ENCODE peak calls at places on chromosomes 12 and 14, in seven cellular contexts. R is BE2C, I is A549, B is brain microvascular endothelial cell, J is heart left ventricle, L is right atrium auricular region, V is IMR-90. Z is an unnamed sample.

GRCh38 chr12:54475542-54475941 is 2.1 kb upstream of the GTSF1 start:
- DNase-seq in R (no peak), I (no peak), B (no peak), J (no peak), L (no peak), V (no peak), Z (peak; percentile 37)

GRCh38 chr12:112218150-112218549 is 92.8 kb downstream of the TRAFD1 start:
- DNase-seq in R (no peak), I (no peak), B (no peak), J (no peak), L (no peak), V (peak; percentile 24), Z (peak; percentile 48)

GRCh38 chr14:57199911-57200310 is 68.8 kb downstream of the EXOC5 start:
- DNase-seq in R (no peak), I (no peak), B (peak; percentile 53), J (no peak), L (no peak), V (peak; percentile 79), Z (peak; percentile 54)

GRCh38 chr12:68790081-68790951 is 17.7 kb upstream of the MDM2 start:
- DNase-seq in R (no peak), I (no peak), B (no peak), J (no peak), L (no peak), V (no peak), Z (no peak)

GRCh38 chr12:4114986-4115385 is 158.6 kb upstream of the CCND2 start:
- DNase-seq in R (no peak), I (no peak), B (no peak), J (no peak), L (no peak), V (no peak), Z (no peak)

GRCh38 chr14:33457617-33458016 is 493.3 kb downstream of the EGLN3 start:
- DNase-seq in R (no peak), I (no peak), B (no peak), J (no peak), L (no peak), V (no peak), Z (no peak)

GRCh38 chr14:102086346-102086971 is 385 bp downstream of the HSP90AA1 start:
- DNase-seq in R (peak; percentile 42), I (no peak), B (peak; percentile 22), J (no peak), L (no peak), V (peak; percentile 68), Z (peak; percentile 63)

GRCh38 chr12:103901518-103902173 is 28.6 kb upstream of the HSP90B1 start:
- DNase-seq in R (no peak), I (no peak), B (no peak), J (no peak), L (no peak), V (no peak), Z (no peak)

GRCh38 chr12:109329003-109329402 is 18.7 kb upstream of the MYO1H start:
- DNase-seq in R (no peak), I (no peak), B (no peak), J (no peak), L (no peak), V (no peak), Z (no peak)

GRCh38 chr14:56081139-56081538 is 37.1 kb upstream of the PELI2 start:
- DNase-seq in R (no peak), I (no peak), B (no peak), J (no peak), L (no peak), V (peak; percentile 11), Z (no peak)

GRCh38 chr14:101809671-101810514 is 48.4 kb downstream of the PPP2R5C start:
- DNase-seq in R (peak; percentile 88), I (peak; percentile 78), B (peak; percentile 94), J (peak; percentile 84), L (peak; percentile 92), V (peak; percentile 96), Z (peak; percentile 97)

GRCh38 chr12:112537710-112538396 is 119.1 kb downstream of the PTPN11 start:
- DNase-seq in R (no peak), I (no peak), B (peak; percentile 3), J (no peak), L (no peak), V (peak; percentile 12), Z (peak; percentile 15)

GRCh38 chr12:57893460-57894353 is 47.2 kb upstream of the CTDSP2 start:
- DNase-seq in R (peak; percentile 78), I (no peak), B (peak; percentile 83), J (peak; percentile 94), L (peak; percentile 95), V (peak; percentile 91), Z (peak; percentile 97)

GRCh38 chr12:115403253-115403652 is 719.3 kb upstream of the TBX3 start:
- DNase-seq in R (no peak), I (no peak), B (no peak), J (no peak), L (no peak), V (no peak), Z (no peak)

GRCh38 chr14:103128631-103129300 is 5.5 kb downstream of the TNFAIP2 start:
- DNase-seq in R (no peak), I (no peak), B (no peak), J (peak; percentile 46), L (no peak), V (no peak), Z (no peak)

GRCh38 chr14:24263848-24264247 is 871 bp upstream of the TGM1 start:
- DNase-seq in R (no peak), I (no peak), B (no peak), J (no peak), L (no peak), V (no peak), Z (no peak)

GRCh38 chr12:57138526-57139272 is 8.7 kb downstream of the LRP1-AS start:
- DNase-seq in R (no peak), I (no peak), B (no peak), J (peak; percentile 87), L (peak; percentile 91), V (no peak), Z (peak; percentile 39)

GRCh38 chr14:57833304-57833703 is 32.6 kb downstream of the SLC35F4 start:
- DNase-seq in R (no peak), I (peak; percentile 41), B (peak; percentile 90), J (no peak), L (no peak), V (peak; percentile 88), Z (peak; percentile 85)

GRCh38 chr12:94622475-94622874 is 27.9 kb downstream of the TMCC3 start:
- DNase-seq in R (no peak), I (no peak), B (peak; percentile 39), J (no peak), L (no peak), V (no peak), Z (peak; percentile 47)

GRCh38 chr14:91388551-91388975 is 29.1 kb downstream of the CCDC88C start:
- DNase-seq in R (no peak), I (no peak), B (no peak), J (no peak), L (no peak), V (peak; percentile 59), Z (no peak)

GRCh38 chr14:69610859-69611263 is 535 bp upstream of the SUSD6 start:
- DNase-seq in R (no peak), I (no peak), B (peak; percentile 26), J (no peak), L (no peak), V (no peak), Z (peak; percentile 53)

GRCh38 chr14:61051046-61051445 is 70.0 kb downstream of the SLC38A6 start:
- DNase-seq in R (no peak), I (no peak), B (no peak), J (no peak), L (peak; percentile 68), V (peak; percentile 10), Z (peak; percentile 48)

GRCh38 chr14:43697003-43697402 is 810.1 kb downstream of the FSCB start:
- DNase-seq in R (no peak), I (no peak), B (no peak), J (no peak), L (no peak), V (no peak), Z (no peak)

GRCh38 chr12:124632510-124632909 is 65.1 kb upstream of the NCOR2 start:
- DNase-seq in R (peak; percentile 38), I (no peak), B (no peak), J (no peak), L (no peak), V (no peak), Z (peak; percentile 40)

DNA sequence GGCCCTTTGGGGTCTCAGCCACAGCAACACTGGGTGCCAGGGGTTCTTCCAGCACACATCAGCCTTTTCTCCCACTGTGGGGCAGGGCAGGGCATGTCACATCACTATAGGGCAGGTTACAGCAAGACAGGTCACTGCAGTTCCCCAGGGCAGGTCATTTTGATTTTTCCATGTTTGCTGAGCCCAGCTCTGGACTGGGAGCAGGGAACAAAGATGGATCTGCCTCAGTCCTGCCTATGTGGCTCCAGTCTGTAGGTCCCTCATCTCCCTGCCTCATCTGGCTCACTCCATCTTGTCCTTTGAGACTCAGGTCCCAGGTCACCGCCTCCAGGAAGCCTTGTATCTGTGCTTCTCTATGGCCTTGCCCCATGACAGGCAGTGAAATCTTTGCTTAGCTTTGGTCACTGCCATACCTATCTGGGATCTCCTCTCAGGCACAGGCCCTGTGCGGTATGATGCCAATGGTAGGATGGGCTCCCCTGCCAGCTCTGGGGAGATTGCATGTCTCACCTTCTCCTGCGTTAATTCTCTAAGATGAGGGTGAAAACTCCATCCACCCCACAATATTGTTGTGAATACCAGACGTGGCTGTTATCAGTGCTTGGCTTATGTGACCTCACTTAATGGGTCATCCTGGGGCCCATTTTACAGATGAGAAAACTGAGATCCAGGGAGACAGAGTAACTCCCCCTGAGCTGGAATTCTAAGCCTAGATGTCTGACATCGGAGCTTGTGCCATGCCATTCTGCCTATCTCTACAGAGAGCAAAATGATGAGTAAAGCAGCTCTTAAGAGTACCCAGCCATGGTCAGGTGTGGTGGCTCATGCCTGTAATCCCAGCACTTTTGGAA is 1.5 kb downstream of the SERPINA6 start:
- DNase-seq in R (no peak), I (no peak), B (no peak), J (no peak), L (peak; percentile 28), V (no peak), Z (no peak)
- TF ChIP-seq CTCF in R (no peak), I (no peak), B (no peak), J (no peak), L (no peak), V (no peak), Z (no peak)

GRCh38 chr12:6333566-6333965 is 8.3 kb downstream of the TNFRSF1A start:
- DNase-seq in R (no peak), I (no peak), B (peak; percentile 87), J (no peak), L (no peak), V (peak; percentile 90), Z (no peak)
- H3K4me3 ChIP-seq in R (no peak overlapping the region), I (peak overlapping the region; percentile 26), B (no peak overlapping the region), J (no peak overlapping the region), L (no peak overlapping the region), V (no peak overlapping the region), Z (no peak overlapping the region)

GRCh38 chr12:132741620-132742019 is 20.0 kb downstream of the ANKLE2 start:
- DNase-seq in R (no peak), I (no peak), B (no peak), J (no peak), L (no peak), V (no peak), Z (no peak)
- TF ChIP-seq CTCF in R (no peak), I (no peak), B (no peak), J (no peak), L (no peak), V (no peak), Z (no peak)

DNA sequence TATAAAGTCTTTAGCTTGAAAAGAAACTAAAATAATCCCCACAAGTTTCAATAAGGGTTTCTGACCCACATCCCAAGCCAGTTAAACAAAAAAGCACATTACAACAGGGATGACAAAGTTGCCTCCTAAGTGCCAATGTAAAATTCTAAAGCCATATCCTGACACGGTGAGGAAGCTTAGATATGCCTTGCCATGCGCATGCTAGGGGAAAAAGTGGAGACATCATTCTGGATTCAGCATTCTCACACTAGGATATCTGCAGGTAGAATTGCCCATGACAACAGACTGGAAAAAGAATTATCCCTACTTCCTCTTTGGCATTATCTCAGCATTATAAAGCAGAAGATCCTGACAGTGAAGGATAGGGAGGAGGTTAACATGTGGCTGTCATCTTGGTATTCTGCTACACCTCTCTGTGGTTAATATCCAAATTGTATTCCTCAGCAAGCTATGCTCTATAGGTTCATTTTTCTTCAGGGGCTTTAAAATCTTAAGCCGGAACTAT is 4.9 kb downstream of the DUSP6 start:
- DNase-seq in R (no peak), I (no peak), B (no peak), J (no peak), L (no peak), V (no peak), Z (no peak)
- H3K4me3 ChIP-seq in R (no peak overlapping the region), I (no peak overlapping the region), B (peak overlapping the region; percentile 0), J (peak overlapping the region; percentile 95), L (no peak overlapping the region), V (no peak overlapping the region), Z (peak overlapping the region; percentile 98)